ENCODE peak calls at places on chromosomes 3 and 15, in nine cellular contexts. C is pancreas, S is GM12865, Z is choroid plexus epithelial cell, N is progenitor cell of endocrine pancreas, G is fibroblast of lung, O is nephron progenitor cell, L is cardiac fibroblast, X is fibroblast of pulmonary artery. H is an unnamed sample.

GRCh38 chr3:60456180-60456579 is 795.1 kb downstream of the FHIT start:
- DNase-seq in X (no peak), N (no peak), Z (no peak), O (no peak), L (no peak), S (no peak), G (no peak), C (no peak), H (no peak)

GRCh38 chr3:138608322-138609214 is at the start of gene FAIM:
- DNase-seq in S (peak), G (peak), L (peak), O (peak), Z (peak), N (peak), C (peak), X (peak), H (peak)

GRCh38 chr15:80635953-80636352 is 59.2 kb upstream of the ABHD17C start:
- DNase-seq in Z (no peak), L (peak), N (no peak), C (no peak), X (peak), O (no peak), G (peak), S (no peak), H (no peak)

GRCh38 chr15:88792342-88793282 is 10.6 kb upstream of the ACAN start:
- DNase-seq in G (no peak), O (no peak), Z (no peak), X (no peak), C (no peak), N (no peak), S (no peak), L (no peak), H (no peak)

GRCh38 chr15:31079519-31079918 is 22.0 kb downstream of the TRPM1 start:
- DNase-seq in N (no peak), O (no peak), C (no peak), S (no peak), G (no peak), L (no peak), X (no peak), Z (peak), H (no peak)

GRCh38 chr15:39255760-39256159 is 325.1 kb upstream of the THBS1 start:
- DNase-seq in X (no peak), O (no peak), G (no peak), L (no peak), N (no peak), C (peak), S (no peak), Z (no peak), H (no peak)

GRCh38 chr3:150303776-150304175 is 104.3 kb upstream of the TSC22D2 start:
- DNase-seq in L (no peak), S (peak), N (no peak), G (no peak), C (peak), Z (no peak), X (no peak), O (no peak), H (no peak)

GRCh38 chr3:126858887-126859286 is 124.0 kb upstream of the PLXNA1 start:
- DNase-seq in O (no peak), Z (peak), L (peak), N (no peak), X (peak), G (peak), C (no peak), S (no peak), H (no peak)

GRCh38 chr3:116863842-116864626 is 154.5 kb downstream of the TUSC7 start:
- DNase-seq in Z (peak), L (peak), G (peak), N (no peak), S (peak), X (peak), C (peak), O (peak), H (peak)

GRCh38 chr3:171873561-171873960 is 30.4 kb downstream of the TMEM212 start:
- DNase-seq in O (no peak), X (peak), S (no peak), N (no peak), G (peak), L (peak), C (no peak), Z (peak), H (no peak)

GRCh38 chr3:15576475-15576874 is 24.9 kb downstream of the HACL1 start:
- DNase-seq in C (no peak), G (no peak), N (no peak), Z (no peak), L (no peak), S (no peak), X (no peak), O (no peak), H (no peak)

GRCh38 chr15:89199734-89200133 is 21.6 kb downstream of the RLBP1 start:
- DNase-seq in Z (no peak), S (no peak), C (no peak), X (no peak), G (no peak), O (peak), N (no peak), L (no peak), H (no peak)

GRCh38 chr3:197003461-197004385 is 25.9 kb downstream of the MELTF start:
- DNase-seq in S (peak), Z (no peak), O (peak), C (peak), X (peak), N (no peak), G (peak), L (no peak), H (no peak)

GRCh38 chr3:127039719-127040118 is 56.8 kb downstream of the PLXNA1 start:
- DNase-seq in C (no peak), S (no peak), L (no peak), Z (no peak), O (no peak), G (no peak), N (no peak), X (no peak), H (no peak)

GRCh38 chr3:124992041-124992440 is 57.5 kb upstream of the MUC13 start:
- DNase-seq in X (no peak), C (no peak), S (no peak), G (no peak), O (no peak), N (no peak), L (no peak), Z (no peak), H (no peak)

GRCh38 chr15:72846027-72846426 is 62.5 kb upstream of the ADPGK start:
- DNase-seq in O (no peak), X (no peak), Z (peak), L (peak), C (no peak), N (no peak), G (no peak), S (no peak), H (no peak)

GRCh38 chr3:187916072-187916471 is 170.8 kb upstream of the BCL6 start:
- DNase-seq in N (no peak), X (no peak), C (no peak), Z (no peak), L (no peak), S (no peak), G (no peak), O (no peak), H (no peak)

GRCh38 chr3:141407043-141407442 is 38.7 kb downstream of the ZBTB38 start:
- DNase-seq in N (no peak), C (no peak), Z (peak), X (peak), G (peak), O (no peak), L (peak), S (no peak), H (no peak)

GRCh38 chr3:138727371-138727770 is 107.4 kb downstream of the PIK3CB start:
- DNase-seq in S (no peak), O (no peak), C (no peak), G (no peak), Z (peak), X (no peak), L (no peak), N (no peak), H (no peak)

GRCh38 chr3:149215474-149215873 is 6.2 kb downstream of the CP start:
- DNase-seq in N (no peak), O (no peak), L (peak), Z (peak), S (no peak), X (peak), C (no peak), G (peak), H (no peak)

GRCh38 chr3:10428393-10429091 is 76.8 kb downstream of the ATP2B2 start:
- DNase-seq in O (no peak), S (no peak), G (no peak), Z (no peak), L (no peak), X (no peak), C (no peak), N (no peak), H (no peak)

GRCh38 chr3:70829101-70829500 is 516.7 kb upstream of the MDFIC2 start:
- DNase-seq in X (peak), C (no peak), N (no peak), G (peak), S (no peak), O (no peak), L (peak), Z (peak), H (no peak)

GRCh38 chr15:67548862-67549651 is 6.6 kb downstream of the MAP2K5 start:
- DNase-seq in O (peak), C (no peak), Z (peak), N (no peak), S (no peak), X (no peak), L (no peak), G (no peak), H (no peak)

GRCh38 chr3:142705256-142705655 is 18.6 kb upstream of the TRPC1 start:
- DNase-seq in G (peak), X (no peak), N (no peak), S (no peak), Z (no peak), C (no peak), O (no peak), L (no peak), H (no peak)

GRCh38 chr15:50767332-50767861 is 1.9 kb upstream of the SPPL2A start:
- DNase-seq in N (no peak), X (no peak), O (no peak), S (no peak), Z (no peak), G (no peak), L (no peak), C (peak), H (peak)

GRCh38 chr3:189365609-189366564 is 194.1 kb downstream of the TPRG1 start:
- DNase-seq in G (no peak), O (no peak), S (no peak), N (no peak), C (no peak), X (peak), Z (peak), L (peak), H (no peak)

GRCh38 chr15:71730277-71731144 is 79.8 kb upstream of the NR2E3 start:
- DNase-seq in Z (peak), N (no peak), S (peak), C (peak), L (peak), X (peak), O (peak), G (peak), H (peak)

GRCh38 chr3:100730524-100730923 is 21.2 kb downstream of the TFG start:
- DNase-seq in C (no peak), S (peak), N (no peak), L (no peak), O (no peak), X (no peak), Z (no peak), G (no peak), H (no peak)

GRCh38 chr15:57227181-57227580 is 149.1 kb upstream of the CGNL1 start:
- DNase-seq in Z (no peak), L (no peak), G (no peak), C (no peak), N (no peak), X (no peak), S (no peak), O (no peak), H (no peak)

GRCh38 chr3:123388811-123389210 is 60.1 kb downstream of the ADCY5 start:
- DNase-seq in G (no peak), C (no peak), S (no peak), X (no peak), Z (no peak), L (no peak), O (no peak), N (no peak), H (no peak)

GRCh38 chr3:20250314-20250713 is 64.3 kb upstream of the SGO1 start:
- DNase-seq in N (no peak), L (no peak), Z (no peak), C (no peak), O (no peak), G (no peak), S (no peak), X (no peak), H (no peak)

GRCh38 chr3:13494463-13495350 is 14.6 kb downstream of the HDAC11 start:
- DNase-seq in N (no peak), Z (peak), G (peak), C (no peak), X (peak), L (peak), S (peak), O (peak), H (no peak)

GRCh38 chr15:101187820-101188516 is 63.9 kb downstream of the CHSY1 start:
- DNase-seq in S (peak), Z (peak), C (no peak), L (peak), X (peak), N (no peak), O (no peak), G (peak), H (peak)

GRCh38 chr3:13009132-13009945 is 63.9 kb downstream of the IQSEC1 start:
- DNase-seq in C (no peak), L (no peak), S (peak), O (no peak), Z (no peak), X (no peak), G (no peak), N (no peak), H (peak)

GRCh38 chr15:100731259-100732156 is 129.1 kb downstream of the ASB7 start:
- DNase-seq in G (no peak), N (no peak), C (no peak), Z (no peak), L (peak), S (no peak), X (no peak), O (no peak), H (no peak)

GRCh38 chr3:157122116-157122515 is 37.8 kb downstream of the CCNL1 start:
- DNase-seq in Z (peak), O (no peak), G (peak), S (no peak), N (no peak), C (no peak), X (peak), L (peak), H (no peak)

GRCh38 chr3:127792664-127793292 is 29.5 kb downstream of the MGLL start:
- DNase-seq in L (peak), Z (peak), X (peak), G (peak), O (no peak), S (no peak), N (no peak), C (no peak), H (no peak)

GRCh38 chr3:12342151-12342550 is 53.3 kb downstream of the PPARG start:
- DNase-seq in Z (no peak), G (no peak), X (peak), C (no peak), N (no peak), O (no peak), L (peak), S (no peak), H (no peak)

GRCh38 chr3:133269393-133269792 is 130.5 kb upstream of the BFSP2 start:
- DNase-seq in G (no peak), Z (no peak), C (no peak), O (no peak), X (no peak), S (no peak), N (no peak), L (no peak), H (no peak)

GRCh38 chr15:89917442-89918085 is 4.8 kb upstream of the ARPIN start:
- DNase-seq in S (no peak), G (no peak), N (no peak), L (no peak), O (no peak), C (no peak), X (no peak), Z (no peak), H (no peak)

DNA sequence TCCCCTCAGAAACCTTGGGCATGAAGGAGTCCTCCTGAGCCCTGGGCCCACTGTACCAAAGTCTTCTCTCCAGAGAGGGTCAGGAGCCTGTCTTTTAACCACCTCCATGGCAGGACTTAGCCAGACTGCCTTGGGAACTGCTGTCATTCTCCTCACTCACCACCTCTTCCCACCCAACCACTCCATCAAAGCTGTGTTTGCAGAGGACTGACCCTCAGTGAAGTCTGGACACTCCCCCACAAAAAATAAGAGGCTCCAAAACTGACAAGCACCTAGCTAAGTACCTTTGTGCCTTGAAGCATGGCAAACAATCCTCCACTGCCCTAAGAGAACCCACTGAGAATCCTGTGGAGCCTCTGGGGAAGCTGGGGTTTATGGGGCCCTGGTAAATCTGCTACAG is 2.3 kb upstream of the SCAP start:
- DNase-seq in G (no peak), S (no peak), O (no peak), L (no peak), N (no peak), Z (no peak), C (no peak), X (no peak), H (no peak)
- TF ChIP-seq CTCF in G (no peak), S (no peak), O (no peak), L (no peak), N (no peak), Z (no peak), C (no peak), X (no peak), H (no peak)

DNA sequence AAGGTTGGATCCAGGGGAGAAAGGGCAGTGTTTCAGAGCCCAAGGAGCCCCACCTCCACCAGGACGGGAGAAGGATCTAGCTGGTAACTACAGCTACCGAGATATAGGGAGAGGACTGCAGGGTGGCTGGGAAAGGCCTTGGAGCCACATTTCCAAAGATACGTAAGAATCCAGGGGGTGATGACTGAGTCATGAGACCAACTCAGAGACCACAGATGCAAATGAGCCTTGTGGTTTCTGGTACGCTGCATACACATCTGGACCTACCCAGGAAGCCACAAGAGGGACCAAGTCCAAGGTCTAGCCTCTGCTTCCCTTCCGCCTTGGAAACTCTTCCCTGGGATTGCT is 13.5 kb downstream of the IGDCC4 start:
- DNase-seq in X (peak), L (peak), C (no peak), Z (peak), S (peak), N (no peak), O (no peak), G (peak), H (no peak)
- TF ChIP-seq CTCF in X (no peak), L (peak), C (no peak), Z (peak), S (no peak), N (no peak), O (no peak), G (peak), H (no peak)

GRCh38 chr3:4763604-4764247 is 215.5 kb upstream of the BHLHE40 start:
- DNase-seq in O (no peak), N (no peak), X (no peak), L (no peak), C (no peak), Z (no peak), G (no peak), S (no peak), H (no peak)
- TF ChIP-seq CTCF in O (no peak), N (no peak), X (no peak), L (no peak), C (no peak), Z (no peak), G (no peak), S (no peak), H (no peak)

GRCh38 chr3:57335273-57335938 is 42.9 kb upstream of the ASB14 start:
- DNase-seq in L (no peak), O (no peak), N (no peak), X (no peak), S (no peak), G (no peak), Z (no peak), C (no peak), H (no peak)

DNA sequence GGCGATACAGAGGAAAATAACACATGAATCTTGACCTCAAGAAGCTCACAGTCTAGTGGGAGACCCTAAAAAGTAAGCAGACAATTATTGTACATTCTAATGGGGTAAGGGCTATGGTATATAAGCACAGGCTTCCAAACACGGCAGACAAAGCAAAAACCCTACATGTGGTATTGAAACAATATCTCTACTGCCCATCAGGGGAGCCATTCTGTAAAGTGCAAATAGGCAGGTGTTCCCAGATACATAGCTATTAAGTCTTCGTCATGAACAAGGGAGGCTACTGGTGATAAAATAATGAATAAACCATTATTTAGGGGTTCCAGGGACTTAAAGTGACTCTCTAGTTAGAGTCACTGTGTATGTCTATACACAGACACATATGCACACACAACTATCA is 38.6 kb upstream of the ASB14 start:
- DNase-seq in Z (peak), G (no peak), C (no peak), O (no peak), S (no peak), N (no peak), L (no peak), X (no peak), H (no peak)
- TF ChIP-seq CTCF in Z (no peak), G (no peak), C (no peak), O (no peak), S (no peak), N (peak), L (no peak), X (no peak), H (no peak)

GRCh38 chr15:62732078-62732477 is 310.5 kb upstream of the TPM1 start:
- DNase-seq in X (peak), L (peak), Z (peak), N (no peak), S (no peak), O (no peak), C (no peak), G (peak), H (no peak)

GRCh38 chr15:62737551-62737950 is 305.0 kb upstream of the TPM1 start:
- DNase-seq in C (no peak), X (no peak), L (no peak), G (no peak), S (no peak), Z (no peak), N (no peak), O (no peak), H (no peak)

GRCh38 chr15:62730825-62731224 is 311.7 kb upstream of the TPM1 start:
- DNase-seq in C (no peak), Z (no peak), L (no peak), X (no peak), S (no peak), N (no peak), G (no peak), O (no peak), H (no peak)

GRCh38 chr15:62736756-62737155 is 305.8 kb upstream of the TPM1 start:
- DNase-seq in N (no peak), Z (no peak), G (no peak), O (no peak), C (no peak), L (no peak), S (no peak), X (no peak), H (no peak)

DNA sequence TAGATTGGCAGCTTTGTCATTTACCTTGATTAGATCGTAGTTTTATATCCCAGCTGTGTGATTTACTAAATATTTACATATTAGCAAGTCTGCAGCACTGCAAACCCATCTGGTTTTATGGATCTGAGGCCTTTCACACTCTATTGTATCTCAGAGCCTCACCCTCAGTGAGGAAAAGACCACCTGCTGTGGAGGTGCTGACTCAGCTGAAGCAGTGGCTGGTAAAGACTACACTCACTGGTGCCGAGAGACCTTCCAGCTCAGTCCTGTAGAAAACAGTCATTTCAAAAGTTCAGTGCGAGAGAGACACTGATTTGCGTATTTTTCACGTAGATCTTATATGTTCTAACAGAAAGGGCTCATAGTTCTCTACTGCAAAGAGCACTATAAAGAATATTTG is 307.8 kb upstream of the TPM1 start:
- DNase-seq in L (no peak), X (no peak), S (no peak), C (no peak), Z (peak), O (no peak), G (no peak), N (no peak), H (no peak)
- TF ChIP-seq CTCF in L (no peak), X (no peak), S (no peak), C (no peak), Z (no peak), O (no peak), G (no peak), N (no peak), H (no peak)